ENCODE peak calls at places on chromosomes 7 and 10, in seven cellular contexts. N is Ammon's horn; B is amniotic stem cell; A is activated CD8-positive, alpha-beta memory T cell treated with anti-CD3 and anti-CD28 coated beads, Interleukin-2, amount 50 U/mL, for 4 hours; U is tibial nerve; J is GM20000; X is AG08396. R is an unnamed sample.

GRCh38 chr7:151399906-151400305 is 9.9 kb downstream of the WDR86 start:
- DNase-seq in X (no peak), A (no peak), U (no peak), N (no peak), B (no peak), J (no peak), R (no peak)

GRCh38 chr7:116726149-116726548 is 54.2 kb downstream of the MET start:
- DNase-seq in X (no peak), J (no peak), A (no peak), B (no peak), U (no peak), N (no peak), R (no peak)

GRCh38 chr10:95792874-95793285 is 36.9 kb downstream of the ENTPD1 start:
- DNase-seq in J (no peak), X (peak), A (no peak), B (peak), N (peak), U (peak), R (no peak)

GRCh38 chr10:52064084-52064845 is 249.8 kb upstream of the DKK1 start:
- DNase-seq in J (no peak), A (no peak), X (no peak), N (no peak), U (no peak), B (no peak), R (no peak)

GRCh38 chr7:157433628-157434027 is 96.8 kb downstream of the DNAJB6 start:
- DNase-seq in N (no peak), A (no peak), J (no peak), U (no peak), B (no peak), X (no peak), R (no peak)

GRCh38 chr7:93629291-93629801 is 54.8 kb upstream of the CALCR start:
- DNase-seq in X (no peak), A (no peak), U (no peak), J (no peak), B (no peak), N (no peak), R (no peak)

GRCh38 chr7:87876759-87877234 is 504 bp downstream of the DBF4 start:
- DNase-seq in N (peak), X (peak), U (peak), J (peak), A (peak), B (peak), R (peak)

GRCh38 chr7:132611056-132611455 is 34.8 kb upstream of the PLXNA4 start:
- DNase-seq in N (no peak), X (no peak), J (no peak), U (no peak), A (no peak), B (no peak), R (no peak)

GRCh38 chr10:113524120-113524519 is 28.7 kb upstream of the HABP2 start:
- DNase-seq in B (no peak), N (no peak), X (no peak), U (no peak), J (no peak), A (no peak), R (no peak)

GRCh38 chr10:31833753-31834152 is 94.9 kb downstream of the ARHGAP12 start:
- DNase-seq in B (no peak), X (no peak), U (no peak), J (no peak), A (no peak), N (no peak), R (no peak)

GRCh38 chr10:132265878-132266496 is 41.8 kb downstream of the STK32C start:
- DNase-seq in A (peak), B (no peak), J (no peak), U (no peak), X (peak), N (no peak), R (no peak)

GRCh38 chr10:75703191-75703861 is 271.9 kb downstream of the LRMDA start:
- DNase-seq in U (no peak), B (no peak), X (no peak), J (no peak), N (no peak), A (no peak), R (no peak)

GRCh38 chr10:118106426-118106825 is 59.7 kb upstream of the RAB11FIP2 start:
- DNase-seq in B (no peak), J (peak), X (no peak), N (no peak), U (no peak), A (no peak), R (peak)

GRCh38 chr7:97971120-97971989 is 18.6 kb downstream of the OCM2 start:
- DNase-seq in A (peak), N (no peak), B (no peak), U (no peak), J (peak), X (peak), R (peak)

GRCh38 chr7:24701232-24701898 is 55.9 kb downstream of the GSDME start:
- DNase-seq in A (no peak), N (peak), X (peak), U (no peak), J (no peak), B (peak), R (peak)

GRCh38 chr10:1932617-1933016 is 195.3 kb upstream of the ADARB2 start:
- DNase-seq in X (no peak), J (no peak), A (no peak), U (no peak), N (no peak), B (no peak), R (no peak)

GRCh38 chr7:46902463-46902862 is 679.4 kb downstream of the TNS3 start:
- DNase-seq in N (no peak), A (no peak), B (no peak), J (no peak), X (no peak), U (no peak), R (no peak)

GRCh38 chr7:73367006-73367405 is 39.0 kb downstream of the FKBP6 start:
- DNase-seq in X (no peak), U (no peak), N (no peak), B (no peak), A (no peak), J (no peak), R (no peak)

GRCh38 chr7:48424731-48425130 is 253.5 kb downstream of the ABCA13 start:
- DNase-seq in B (no peak), N (no peak), X (no peak), A (no peak), U (no peak), J (no peak), R (peak)

GRCh38 chr7:66837007-66837406 is 84.0 kb upstream of the TMEM248 start:
- DNase-seq in J (no peak), B (no peak), A (no peak), X (no peak), U (no peak), N (no peak), R (peak)

R was measured in Calu3.